ENCODE peak calls at places on chromosome 6, in nine cellular contexts. One of them, this sample, is unnamed.

GRCh38 chr6:117542493-117542892 is 59.8 kb downstream of the GOPC start:
- DNase-seq in skeletal muscle cell: no peak
- DNase-seq in heart right ventricle: no peak
- DNase-seq in IMR-90: no peak
- DNase-seq in lower lobe of right lung: no peak
- DNase-seq in mesendoderm: no peak
- DNase-seq in AG04450: no peak
- DNase-seq in foreskin fibroblast: no peak
- DNase-seq in spleen: no peak
- DNase-seq in this sample: no peak

GRCh38 chr6:106477158-106477557 is 116.6 kb downstream of the CRYBG1 start:
- DNase-seq in skeletal muscle cell: no peak
- DNase-seq in heart right ventricle: no peak
- DNase-seq in IMR-90: no peak
- DNase-seq in lower lobe of right lung: no peak
- DNase-seq in mesendoderm: no peak
- DNase-seq in AG04450: no peak
- DNase-seq in foreskin fibroblast: no peak
- DNase-seq in spleen: no peak
- DNase-seq in this sample: no peak

GRCh38 chr6:2853766-2854393 is 12.2 kb upstream of the SERPINB1 start:
- DNase-seq in skeletal muscle cell: peak; percentile 67
- DNase-seq in heart right ventricle: no peak
- DNase-seq in IMR-90: peak; percentile 89
- DNase-seq in lower lobe of right lung: no peak
- DNase-seq in mesendoderm: peak; percentile 96
- DNase-seq in AG04450: no peak
- DNase-seq in foreskin fibroblast: peak; percentile 83
- DNase-seq in spleen: no peak
- DNase-seq in this sample: peak; percentile 91

GRCh38 chr6:16760536-16761468 is at the start of gene ATXN1:
- DNase-seq in skeletal muscle cell: no peak
- DNase-seq in heart right ventricle: peak; percentile 73
- DNase-seq in IMR-90: peak; percentile 65
- DNase-seq in lower lobe of right lung: peak; percentile 74
- DNase-seq in mesendoderm: peak; percentile 78
- DNase-seq in AG04450: no peak
- DNase-seq in foreskin fibroblast: peak; percentile 73
- DNase-seq in spleen: peak; percentile 92
- DNase-seq in this sample: peak; percentile 81

GRCh38 chr6:81777586-81778268 is 25.2 kb upstream of the TENT5A start:
- DNase-seq in skeletal muscle cell: no peak
- DNase-seq in heart right ventricle: no peak
- DNase-seq in IMR-90: no peak
- DNase-seq in lower lobe of right lung: no peak
- DNase-seq in mesendoderm: no peak
- DNase-seq in AG04450: no peak
- DNase-seq in foreskin fibroblast: no peak
- DNase-seq in spleen: no peak
- DNase-seq in this sample: no peak

GRCh38 chr6:34709386-34709785 is 12.8 kb upstream of the ILRUN start:
- DNase-seq in skeletal muscle cell: peak; percentile 47
- DNase-seq in heart right ventricle: peak; percentile 79
- DNase-seq in IMR-90: peak; percentile 83
- DNase-seq in lower lobe of right lung: peak; percentile 51
- DNase-seq in mesendoderm: no peak
- DNase-seq in AG04450: peak; percentile 33
- DNase-seq in foreskin fibroblast: peak; percentile 88
- DNase-seq in spleen: peak; percentile 80
- DNase-seq in this sample: peak; percentile 95

GRCh38 chr6:87907521-87907920 is 140.1 kb upstream of the SPACA1 start:
- DNase-seq in skeletal muscle cell: peak; percentile 42
- DNase-seq in heart right ventricle: no peak
- DNase-seq in IMR-90: peak; percentile 2
- DNase-seq in lower lobe of right lung: no peak
- DNase-seq in mesendoderm: no peak
- DNase-seq in AG04450: no peak
- DNase-seq in foreskin fibroblast: no peak
- DNase-seq in spleen: no peak
- DNase-seq in this sample: no peak

GRCh38 chr6:86477510-86478166 is 459.7 kb upstream of the HTR1E start:
- DNase-seq in skeletal muscle cell: no peak
- DNase-seq in heart right ventricle: no peak
- DNase-seq in IMR-90: no peak
- DNase-seq in lower lobe of right lung: no peak
- DNase-seq in mesendoderm: peak; percentile 76
- DNase-seq in AG04450: no peak
- DNase-seq in foreskin fibroblast: no peak
- DNase-seq in spleen: no peak
- DNase-seq in this sample: no peak

GRCh38 chr6:52647199-52647598 is 23.7 kb upstream of the TMEM14A start:
- DNase-seq in skeletal muscle cell: peak; percentile 60
- DNase-seq in heart right ventricle: no peak
- DNase-seq in IMR-90: peak; percentile 72
- DNase-seq in lower lobe of right lung: no peak
- DNase-seq in mesendoderm: no peak
- DNase-seq in AG04450: no peak
- DNase-seq in foreskin fibroblast: peak; percentile 83
- DNase-seq in spleen: no peak
- DNase-seq in this sample: no peak

GRCh38 chr6:136706431-136706830 is 85.8 kb downstream of the MAP3K5 start:
- DNase-seq in skeletal muscle cell: no peak
- DNase-seq in heart right ventricle: no peak
- DNase-seq in IMR-90: no peak
- DNase-seq in lower lobe of right lung: no peak
- DNase-seq in mesendoderm: no peak
- DNase-seq in AG04450: no peak
- DNase-seq in foreskin fibroblast: no peak
- DNase-seq in spleen: no peak
- DNase-seq in this sample: no peak

GRCh38 chr6:13863699-13864155 is 49.4 kb upstream of the MCUR1 start:
- DNase-seq in skeletal muscle cell: no peak
- DNase-seq in heart right ventricle: no peak
- DNase-seq in IMR-90: no peak
- DNase-seq in lower lobe of right lung: no peak
- DNase-seq in mesendoderm: peak; percentile 72
- DNase-seq in AG04450: no peak
- DNase-seq in foreskin fibroblast: no peak
- DNase-seq in spleen: no peak
- DNase-seq in this sample: no peak

GRCh38 chr6:149834513-149835481 is 29.4 kb downstream of the LRP11 start:
- DNase-seq in skeletal muscle cell: no peak
- DNase-seq in heart right ventricle: peak; percentile 54
- DNase-seq in IMR-90: peak; percentile 79
- DNase-seq in lower lobe of right lung: no peak
- DNase-seq in mesendoderm: peak; percentile 62
- DNase-seq in AG04450: no peak
- DNase-seq in foreskin fibroblast: peak; percentile 82
- DNase-seq in spleen: no peak
- DNase-seq in this sample: peak; percentile 53

GRCh38 chr6:133923938-133924593 is 29.0 kb upstream of the TBPL1 start:
- DNase-seq in skeletal muscle cell: peak; percentile 41
- DNase-seq in heart right ventricle: peak; percentile 75
- DNase-seq in IMR-90: peak; percentile 84
- DNase-seq in lower lobe of right lung: no peak
- DNase-seq in mesendoderm: peak; percentile 90
- DNase-seq in AG04450: peak; percentile 59
- DNase-seq in foreskin fibroblast: peak; percentile 88
- DNase-seq in spleen: no peak
- DNase-seq in this sample: peak; percentile 53

GRCh38 chr6:129732542-129732941 is 22.6 kb upstream of the ARHGAP18 start:
- DNase-seq in skeletal muscle cell: no peak
- DNase-seq in heart right ventricle: no peak
- DNase-seq in IMR-90: no peak
- DNase-seq in lower lobe of right lung: no peak
- DNase-seq in mesendoderm: no peak
- DNase-seq in AG04450: no peak
- DNase-seq in foreskin fibroblast: no peak
- DNase-seq in spleen: no peak
- DNase-seq in this sample: no peak

GRCh38 chr6:56986611-56987010 is 31.7 kb downstream of the BEND6 start:
- DNase-seq in skeletal muscle cell: peak; percentile 2
- DNase-seq in heart right ventricle: no peak
- DNase-seq in IMR-90: no peak
- DNase-seq in lower lobe of right lung: no peak
- DNase-seq in mesendoderm: no peak
- DNase-seq in AG04450: no peak
- DNase-seq in foreskin fibroblast: no peak
- DNase-seq in spleen: no peak
- DNase-seq in this sample: no peak

GRCh38 chr6:56984374-56984773 is 29.5 kb downstream of the BEND6 start:
- DNase-seq in skeletal muscle cell: peak; percentile 1
- DNase-seq in heart right ventricle: no peak
- DNase-seq in IMR-90: peak; percentile 60
- DNase-seq in lower lobe of right lung: no peak
- DNase-seq in mesendoderm: no peak
- DNase-seq in AG04450: no peak
- DNase-seq in foreskin fibroblast: peak; percentile 12
- DNase-seq in spleen: no peak
- DNase-seq in this sample: no peak

GRCh38 chr6:56992053-56992452 is 37.1 kb downstream of the BEND6 start:
- DNase-seq in skeletal muscle cell: no peak
- DNase-seq in heart right ventricle: no peak
- DNase-seq in IMR-90: no peak
- DNase-seq in lower lobe of right lung: no peak
- DNase-seq in mesendoderm: no peak
- DNase-seq in AG04450: no peak
- DNase-seq in foreskin fibroblast: no peak
- DNase-seq in spleen: no peak
- DNase-seq in this sample: no peak

GRCh38 chr6:56984884-56985283 is 30.0 kb downstream of the BEND6 start:
- DNase-seq in skeletal muscle cell: no peak
- DNase-seq in heart right ventricle: no peak
- DNase-seq in IMR-90: no peak
- DNase-seq in lower lobe of right lung: no peak
- DNase-seq in mesendoderm: no peak
- DNase-seq in AG04450: no peak
- DNase-seq in foreskin fibroblast: no peak
- DNase-seq in spleen: no peak
- DNase-seq in this sample: no peak

GRCh38 chr6:56988145-56988544 is 33.2 kb downstream of the BEND6 start:
- DNase-seq in skeletal muscle cell: no peak
- DNase-seq in heart right ventricle: no peak
- DNase-seq in IMR-90: no peak
- DNase-seq in lower lobe of right lung: no peak
- DNase-seq in mesendoderm: no peak
- DNase-seq in AG04450: no peak
- DNase-seq in foreskin fibroblast: no peak
- DNase-seq in spleen: no peak
- DNase-seq in this sample: no peak
- H3K4me3 ChIP-seq in skeletal muscle cell: no peak overlapping the region
- H3K4me3 ChIP-seq in heart right ventricle: no peak overlapping the region
- H3K4me3 ChIP-seq in IMR-90: no peak overlapping the region
- H3K4me3 ChIP-seq in lower lobe of right lung: no peak overlapping the region
- H3K4me3 ChIP-seq in mesendoderm: no peak overlapping the region
- H3K4me3 ChIP-seq in AG04450: no peak overlapping the region
- H3K4me3 ChIP-seq in foreskin fibroblast: no peak overlapping the region
- H3K4me3 ChIP-seq in spleen: no peak overlapping the region
- H3K4me3 ChIP-seq in this sample: no peak overlapping the region

GRCh38 chr6:1390805-1391511 is 1.6 kb downstream of the FOXF2 start:
- DNase-seq in skeletal muscle cell: peak; percentile 19
- DNase-seq in heart right ventricle: no peak
- DNase-seq in IMR-90: peak; percentile 63
- DNase-seq in lower lobe of right lung: no peak
- DNase-seq in mesendoderm: peak; percentile 76
- DNase-seq in AG04450: no peak
- DNase-seq in foreskin fibroblast: peak; percentile 66
- DNase-seq in spleen: peak; percentile 69
- DNase-seq in this sample: no peak
- H3K4me3 ChIP-seq in skeletal muscle cell: peak overlapping the region; percentile 53
- H3K4me3 ChIP-seq in heart right ventricle: peak overlapping the region; percentile 49
- H3K4me3 ChIP-seq in IMR-90: peak overlapping the region; percentile 58
- H3K4me3 ChIP-seq in lower lobe of right lung: peak overlapping the region; percentile 55
- H3K4me3 ChIP-seq in mesendoderm: no peak overlapping the region
- H3K4me3 ChIP-seq in AG04450: peak overlapping the region; percentile 76
- H3K4me3 ChIP-seq in foreskin fibroblast: peak overlapping the region; percentile 100
- H3K4me3 ChIP-seq in spleen: peak overlapping the region; percentile 66
- H3K4me3 ChIP-seq in this sample: no peak overlapping the region

DNA sequence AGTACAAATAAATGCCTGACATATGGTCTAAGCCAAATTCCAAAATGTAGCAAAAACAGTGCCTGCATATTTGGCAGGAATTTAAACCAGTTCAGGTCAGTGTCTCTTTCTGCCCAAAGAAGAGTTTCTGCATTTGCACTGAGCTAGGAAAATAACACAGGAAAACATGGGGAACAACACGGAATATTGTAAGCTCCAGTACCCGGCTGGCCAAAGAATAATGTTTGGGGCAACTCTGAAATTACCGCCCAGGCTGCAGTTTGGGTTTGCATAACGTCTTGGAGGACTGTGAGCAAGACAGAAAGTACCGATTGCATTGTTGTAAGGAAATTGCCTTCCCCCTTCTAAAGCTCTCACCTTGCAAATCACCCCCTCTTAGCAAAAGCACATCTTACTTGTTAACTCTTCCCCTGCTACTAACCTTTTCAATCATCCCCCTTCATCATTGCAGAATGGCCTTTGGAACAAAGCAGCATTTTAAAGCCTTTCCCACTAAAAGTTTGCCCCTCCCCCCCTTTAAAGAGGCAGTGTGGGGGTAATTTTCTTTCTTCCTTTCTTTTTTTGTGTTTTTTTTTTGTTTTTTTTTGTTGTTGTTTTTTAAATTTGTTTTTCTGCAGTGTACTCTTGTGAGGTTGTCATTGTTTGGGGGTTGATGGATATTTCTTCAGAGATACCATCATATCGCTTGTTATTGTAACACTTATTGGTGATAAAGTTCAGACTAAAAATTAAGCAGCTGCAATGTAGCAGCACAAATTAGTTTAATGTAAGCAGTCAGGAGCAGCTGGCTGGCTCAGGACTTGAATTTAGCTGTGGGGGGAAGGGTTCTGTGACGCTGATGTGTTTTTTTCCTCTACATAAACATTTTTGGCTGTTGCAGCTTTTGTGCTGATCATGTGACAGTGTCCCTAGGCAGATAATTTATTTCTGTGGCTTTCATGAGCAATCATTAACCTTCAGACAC is 100.0 kb upstream of the CITED2 start:
- DNase-seq in skeletal muscle cell: no peak
- DNase-seq in heart right ventricle: peak; percentile 16
- DNase-seq in IMR-90: peak; percentile 66
- DNase-seq in lower lobe of right lung: no peak
- DNase-seq in mesendoderm: peak; percentile 72
- DNase-seq in AG04450: peak; percentile 23
- DNase-seq in foreskin fibroblast: peak; percentile 42
- DNase-seq in spleen: peak; percentile 48
- DNase-seq in this sample: peak; percentile 38
- H3K4me3 ChIP-seq in skeletal muscle cell: no peak overlapping the region
- H3K4me3 ChIP-seq in heart right ventricle: peak overlapping the region; percentile 8
- H3K4me3 ChIP-seq in IMR-90: no peak overlapping the region
- H3K4me3 ChIP-seq in lower lobe of right lung: peak overlapping the region; percentile 25
- H3K4me3 ChIP-seq in mesendoderm: no peak overlapping the region
- H3K4me3 ChIP-seq in AG04450: peak overlapping the region; percentile 26
- H3K4me3 ChIP-seq in foreskin fibroblast: peak overlapping the region; percentile 39
- H3K4me3 ChIP-seq in spleen: peak overlapping the region; percentile 33
- H3K4me3 ChIP-seq in this sample: no peak overlapping the region

DNA sequence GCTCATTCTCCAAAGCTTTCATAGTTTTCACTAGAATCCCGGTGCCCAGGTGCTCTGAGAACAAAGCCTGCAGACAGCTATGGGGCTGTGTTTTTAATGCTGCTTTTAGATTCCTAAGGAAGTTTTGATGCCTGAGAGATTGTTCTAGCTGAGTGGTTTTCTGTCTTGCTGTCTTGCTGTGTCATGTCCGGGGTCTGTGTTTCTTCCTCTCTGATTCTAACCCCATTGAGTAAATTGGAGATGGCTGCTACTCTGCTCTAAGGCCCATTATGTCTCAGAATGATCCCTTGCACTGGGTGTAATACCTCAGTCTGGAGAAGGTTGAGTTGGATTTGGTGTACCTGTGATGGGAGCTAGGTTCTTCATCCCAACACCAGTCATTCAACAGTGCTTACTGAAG is 63.4 kb downstream of the ARID1B start:
- DNase-seq in skeletal muscle cell: no peak
- DNase-seq in heart right ventricle: no peak
- DNase-seq in IMR-90: no peak
- DNase-seq in lower lobe of right lung: no peak
- DNase-seq in mesendoderm: no peak
- DNase-seq in AG04450: no peak
- DNase-seq in foreskin fibroblast: no peak
- DNase-seq in spleen: no peak
- DNase-seq in this sample: no peak
- H3K4me3 ChIP-seq in skeletal muscle cell: no peak overlapping the region
- H3K4me3 ChIP-seq in heart right ventricle: no peak overlapping the region
- H3K4me3 ChIP-seq in IMR-90: no peak overlapping the region
- H3K4me3 ChIP-seq in lower lobe of right lung: no peak overlapping the region
- H3K4me3 ChIP-seq in mesendoderm: no peak overlapping the region
- H3K4me3 ChIP-seq in AG04450: no peak overlapping the region
- H3K4me3 ChIP-seq in foreskin fibroblast: no peak overlapping the region
- H3K4me3 ChIP-seq in spleen: no peak overlapping the region
- H3K4me3 ChIP-seq in this sample: no peak overlapping the region

This sample was measured in adrenal gland.